ENCODE peak calls at places on chromosomes 6 and 20, in nine cellular contexts. One of them, this sample, is unnamed.

GRCh38 chr6:109183109-109183508 is 87.8 kb downstream of the CEP57L1 start:
- DNase-seq in CD8-positive, alpha-beta memory T cell: no peak
- DNase-seq in heart left ventricle: no peak
- DNase-seq in cardiac muscle cell: no peak
- DNase-seq in MM.1S: no peak
- DNase-seq in HCT116: no peak
- DNase-seq in neural progenitor cell: no peak
- DNase-seq in lower lobe of right lung: no peak
- DNase-seq in ovary: no peak
- DNase-seq in this sample: peak; percentile 18

GRCh38 chr6:23905301-23905700 is 220.7 kb upstream of the NRSN1 start:
- DNase-seq in MM.1S: no peak
- DNase-seq in lower lobe of right lung: no peak
- DNase-seq in ovary: no peak
- DNase-seq in neural progenitor cell: no peak
- DNase-seq in HCT116: no peak
- DNase-seq in heart left ventricle: no peak
- DNase-seq in CD8-positive, alpha-beta memory T cell: no peak
- DNase-seq in cardiac muscle cell: no peak
- DNase-seq in this sample: no peak

GRCh38 chr6:39466664-39467063 is 144.2 kb upstream of the KCNK16 start:
- DNase-seq in CD8-positive, alpha-beta memory T cell: no peak
- DNase-seq in heart left ventricle: no peak
- DNase-seq in HCT116: no peak
- DNase-seq in ovary: no peak
- DNase-seq in cardiac muscle cell: no peak
- DNase-seq in neural progenitor cell: no peak
- DNase-seq in MM.1S: no peak
- DNase-seq in lower lobe of right lung: no peak
- DNase-seq in this sample: peak; percentile 2

GRCh38 chr20:40422665-40423064 is 266.4 kb downstream of the MAFB start:
- DNase-seq in ovary: no peak
- DNase-seq in neural progenitor cell: no peak
- DNase-seq in heart left ventricle: no peak
- DNase-seq in lower lobe of right lung: no peak
- DNase-seq in CD8-positive, alpha-beta memory T cell: no peak
- DNase-seq in HCT116: no peak
- DNase-seq in MM.1S: no peak
- DNase-seq in cardiac muscle cell: no peak
- DNase-seq in this sample: no peak

GRCh38 chr6:36924131-36924530 is 30.4 kb upstream of the PI16 start:
- DNase-seq in cardiac muscle cell: no peak
- DNase-seq in HCT116: no peak
- DNase-seq in CD8-positive, alpha-beta memory T cell: no peak
- DNase-seq in MM.1S: no peak
- DNase-seq in lower lobe of right lung: no peak
- DNase-seq in ovary: no peak
- DNase-seq in neural progenitor cell: no peak
- DNase-seq in heart left ventricle: no peak
- DNase-seq in this sample: no peak

GRCh38 chr6:133184798-133185380 is 56.3 kb upstream of the EYA4 start:
- DNase-seq in HCT116: no peak
- DNase-seq in lower lobe of right lung: no peak
- DNase-seq in cardiac muscle cell: peak; percentile 57
- DNase-seq in neural progenitor cell: peak; percentile 29
- DNase-seq in heart left ventricle: no peak
- DNase-seq in MM.1S: peak; percentile 27
- DNase-seq in CD8-positive, alpha-beta memory T cell: no peak
- DNase-seq in ovary: no peak
- DNase-seq in this sample: peak; percentile 65

GRCh38 chr6:142763205-142763604 is 181.8 kb downstream of the HIVEP2 start:
- DNase-seq in MM.1S: no peak
- DNase-seq in HCT116: no peak
- DNase-seq in ovary: no peak
- DNase-seq in CD8-positive, alpha-beta memory T cell: no peak
- DNase-seq in lower lobe of right lung: no peak
- DNase-seq in neural progenitor cell: no peak
- DNase-seq in cardiac muscle cell: no peak
- DNase-seq in heart left ventricle: no peak
- DNase-seq in this sample: no peak

GRCh38 chr6:44800171-44800671 is 412.7 kb downstream of the CDC5L start:
- DNase-seq in cardiac muscle cell: peak; percentile 86
- DNase-seq in ovary: peak; percentile 35
- DNase-seq in lower lobe of right lung: no peak
- DNase-seq in MM.1S: no peak
- DNase-seq in HCT116: no peak
- DNase-seq in neural progenitor cell: peak; percentile 23
- DNase-seq in CD8-positive, alpha-beta memory T cell: no peak
- DNase-seq in heart left ventricle: no peak
- DNase-seq in this sample: peak; percentile 87

GRCh38 chr6:116034327-116034726 is 26.4 kb downstream of the FRK start:
- DNase-seq in cardiac muscle cell: peak; percentile 80
- DNase-seq in CD8-positive, alpha-beta memory T cell: no peak
- DNase-seq in HCT116: no peak
- DNase-seq in neural progenitor cell: no peak
- DNase-seq in MM.1S: no peak
- DNase-seq in heart left ventricle: no peak
- DNase-seq in lower lobe of right lung: no peak
- DNase-seq in ovary: no peak
- DNase-seq in this sample: no peak

GRCh38 chr6:102742033-102742432 is 1348.5 kb downstream of the GRIK2 start:
- DNase-seq in CD8-positive, alpha-beta memory T cell: no peak
- DNase-seq in ovary: no peak
- DNase-seq in lower lobe of right lung: no peak
- DNase-seq in HCT116: no peak
- DNase-seq in heart left ventricle: no peak
- DNase-seq in MM.1S: no peak
- DNase-seq in cardiac muscle cell: no peak
- DNase-seq in neural progenitor cell: no peak
- DNase-seq in this sample: no peak

GRCh38 chr6:142406131-142406530 is 104.3 kb downstream of the ADGRG6 start:
- DNase-seq in HCT116: no peak
- DNase-seq in MM.1S: no peak
- DNase-seq in heart left ventricle: no peak
- DNase-seq in CD8-positive, alpha-beta memory T cell: no peak
- DNase-seq in cardiac muscle cell: peak; percentile 33
- DNase-seq in neural progenitor cell: no peak
- DNase-seq in lower lobe of right lung: no peak
- DNase-seq in ovary: no peak
- DNase-seq in this sample: no peak

GRCh38 chr6:135458051-135458450 is 39.5 kb downstream of the AHI1 start:
- DNase-seq in lower lobe of right lung: no peak
- DNase-seq in HCT116: no peak
- DNase-seq in ovary: no peak
- DNase-seq in neural progenitor cell: no peak
- DNase-seq in MM.1S: no peak
- DNase-seq in CD8-positive, alpha-beta memory T cell: no peak
- DNase-seq in heart left ventricle: no peak
- DNase-seq in cardiac muscle cell: no peak
- DNase-seq in this sample: peak; percentile 48

GRCh38 chr20:33291830-33292355 is 8.9 kb downstream of the BPIFB1 start:
- DNase-seq in MM.1S: peak; percentile 28
- DNase-seq in heart left ventricle: no peak
- DNase-seq in neural progenitor cell: peak; percentile 78
- DNase-seq in cardiac muscle cell: peak; percentile 33
- DNase-seq in HCT116: peak; percentile 19
- DNase-seq in CD8-positive, alpha-beta memory T cell: peak; percentile 48
- DNase-seq in ovary: peak; percentile 36
- DNase-seq in lower lobe of right lung: peak; percentile 68
- DNase-seq in this sample: peak; percentile 53

GRCh38 chr20:53677447-53678314 is 84.0 kb upstream of the ZNF217 start:
- DNase-seq in lower lobe of right lung: peak; percentile 48
- DNase-seq in neural progenitor cell: peak; percentile 39
- DNase-seq in HCT116: no peak
- DNase-seq in heart left ventricle: peak; percentile 40
- DNase-seq in CD8-positive, alpha-beta memory T cell: no peak
- DNase-seq in cardiac muscle cell: peak; percentile 84
- DNase-seq in ovary: no peak
- DNase-seq in MM.1S: no peak
- DNase-seq in this sample: no peak

GRCh38 chr6:11785953-11786579 is 7.5 kb upstream of the ADTRP start:
- DNase-seq in heart left ventricle: no peak
- DNase-seq in HCT116: no peak
- DNase-seq in cardiac muscle cell: no peak
- DNase-seq in CD8-positive, alpha-beta memory T cell: no peak
- DNase-seq in lower lobe of right lung: no peak
- DNase-seq in neural progenitor cell: no peak
- DNase-seq in MM.1S: peak; percentile 7
- DNase-seq in ovary: no peak
- DNase-seq in this sample: no peak

GRCh38 chr6:33878541-33878940 is 74.7 kb upstream of the MLN start:
- DNase-seq in MM.1S: no peak
- DNase-seq in neural progenitor cell: no peak
- DNase-seq in heart left ventricle: no peak
- DNase-seq in CD8-positive, alpha-beta memory T cell: no peak
- DNase-seq in lower lobe of right lung: no peak
- DNase-seq in HCT116: no peak
- DNase-seq in cardiac muscle cell: no peak
- DNase-seq in ovary: no peak
- DNase-seq in this sample: no peak

GRCh38 chr6:52500268-52501129 is 76.4 kb downstream of the TRAM2 start:
- DNase-seq in HCT116: no peak
- DNase-seq in cardiac muscle cell: no peak
- DNase-seq in lower lobe of right lung: no peak
- DNase-seq in neural progenitor cell: no peak
- DNase-seq in MM.1S: no peak
- DNase-seq in ovary: no peak
- DNase-seq in CD8-positive, alpha-beta memory T cell: no peak
- DNase-seq in heart left ventricle: no peak
- DNase-seq in this sample: no peak

GRCh38 chr6:52497652-52498408 is 77.7 kb downstream of the EFHC1 start:
- DNase-seq in MM.1S: peak; percentile 91
- DNase-seq in HCT116: no peak
- DNase-seq in heart left ventricle: peak; percentile 70
- DNase-seq in neural progenitor cell: no peak
- DNase-seq in CD8-positive, alpha-beta memory T cell: no peak
- DNase-seq in cardiac muscle cell: no peak
- DNase-seq in lower lobe of right lung: peak; percentile 52
- DNase-seq in ovary: no peak
- DNase-seq in this sample: no peak

GRCh38 chr6:52498538-52499017 is 78.3 kb downstream of the TRAM2 start:
- DNase-seq in heart left ventricle: no peak
- DNase-seq in MM.1S: peak; percentile 85
- DNase-seq in CD8-positive, alpha-beta memory T cell: no peak
- DNase-seq in ovary: no peak
- DNase-seq in cardiac muscle cell: no peak
- DNase-seq in neural progenitor cell: no peak
- DNase-seq in lower lobe of right lung: no peak
- DNase-seq in HCT116: no peak
- DNase-seq in this sample: no peak

GRCh38 chr6:52499026-52499425 is 77.8 kb downstream of the TRAM2 start:
- DNase-seq in lower lobe of right lung: no peak
- DNase-seq in cardiac muscle cell: no peak
- DNase-seq in neural progenitor cell: peak; percentile 37
- DNase-seq in ovary: no peak
- DNase-seq in MM.1S: peak; percentile 35
- DNase-seq in CD8-positive, alpha-beta memory T cell: no peak
- DNase-seq in HCT116: no peak
- DNase-seq in heart left ventricle: no peak
- DNase-seq in this sample: no peak

GRCh38 chr6:52499681-52500239 is 77.1 kb downstream of the TRAM2 start:
- DNase-seq in cardiac muscle cell: no peak
- DNase-seq in CD8-positive, alpha-beta memory T cell: no peak
- DNase-seq in HCT116: no peak
- DNase-seq in heart left ventricle: peak; percentile 69
- DNase-seq in ovary: no peak
- DNase-seq in MM.1S: no peak
- DNase-seq in neural progenitor cell: no peak
- DNase-seq in lower lobe of right lung: no peak
- DNase-seq in this sample: no peak
- H3K36me3 ChIP-seq in cardiac muscle cell: no peaks in the 10 kb centered on the region
- H3K36me3 ChIP-seq in CD8-positive, alpha-beta memory T cell: no peaks in the 10 kb centered on the region
- H3K36me3 ChIP-seq in HCT116: peaks cover 8% of the 10 kb centered on the region
- H3K36me3 ChIP-seq in heart left ventricle: peaks cover 17% of the 10 kb centered on the region
- H3K36me3 ChIP-seq in ovary: no peaks in the 10 kb centered on the region
- H3K36me3 ChIP-seq in MM.1S: peaks cover 12% of the 10 kb centered on the region
- H3K36me3 ChIP-seq in neural progenitor cell: no peaks in the 10 kb centered on the region
- H3K36me3 ChIP-seq in lower lobe of right lung: peaks cover 18% of the 10 kb centered on the region
- H3K36me3 ChIP-seq in this sample: peaks cover 13% of the 10 kb centered on the region

DNA sequence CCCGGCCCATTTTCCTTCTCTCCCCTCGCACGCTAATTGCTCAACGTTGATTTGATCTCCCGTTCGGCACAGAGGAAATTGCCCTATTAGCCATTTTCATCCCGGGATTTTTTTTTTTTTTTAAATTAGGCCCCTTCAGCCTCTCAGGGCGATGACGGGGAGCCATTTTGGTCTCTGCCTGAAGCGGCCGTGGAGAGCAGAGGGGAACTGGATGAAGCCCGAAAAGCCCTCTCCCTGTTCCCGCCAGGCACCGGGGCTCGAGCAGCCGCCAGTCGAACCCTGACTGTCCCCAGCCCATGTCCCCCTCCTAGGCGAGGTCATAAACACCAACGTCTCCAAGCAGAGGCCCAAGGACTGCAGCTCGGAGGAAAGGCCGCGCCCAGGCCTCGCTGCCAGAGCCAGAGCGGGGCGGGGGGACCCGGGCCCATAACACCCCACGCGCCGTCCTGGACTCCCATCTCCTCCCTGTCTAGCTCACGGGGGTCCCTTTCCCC is 44.7 kb downstream of the MDFI start:
- DNase-seq in heart left ventricle: no peak
- DNase-seq in lower lobe of right lung: no peak
- DNase-seq in MM.1S: no peak
- DNase-seq in CD8-positive, alpha-beta memory T cell: no peak
- DNase-seq in HCT116: no peak
- DNase-seq in neural progenitor cell: no peak
- DNase-seq in ovary: no peak
- DNase-seq in cardiac muscle cell: peak; percentile 30
- DNase-seq in this sample: no peak
- H3K4me3 ChIP-seq in heart left ventricle: peak overlapping the region; percentile 63
- H3K4me3 ChIP-seq in lower lobe of right lung: peak overlapping the region; percentile 58
- H3K4me3 ChIP-seq in MM.1S: no peak overlapping the region
- H3K4me3 ChIP-seq in CD8-positive, alpha-beta memory T cell: peak overlapping the region; percentile 34
- H3K4me3 ChIP-seq in HCT116: no peak overlapping the region
- H3K4me3 ChIP-seq in neural progenitor cell: peak overlapping the region; percentile 19
- H3K4me3 ChIP-seq in ovary: peak overlapping the region; percentile 38
- H3K4me3 ChIP-seq in cardiac muscle cell: no peak overlapping the region
- H3K4me3 ChIP-seq in this sample: peak overlapping the region; percentile 31

GRCh38 chr20:5928831-5929715 is 21.3 kb downstream of the TRMT6 start:
- DNase-seq in MM.1S: no peak
- DNase-seq in heart left ventricle: no peak
- DNase-seq in lower lobe of right lung: no peak
- DNase-seq in neural progenitor cell: no peak
- DNase-seq in cardiac muscle cell: no peak
- DNase-seq in HCT116: no peak
- DNase-seq in ovary: no peak
- DNase-seq in CD8-positive, alpha-beta memory T cell: no peak
- DNase-seq in this sample: no peak
- H3K27ac ChIP-seq in MM.1S: no peak overlapping the region
- H3K27ac ChIP-seq in heart left ventricle: no peak overlapping the region
- H3K27ac ChIP-seq in lower lobe of right lung: no peak overlapping the region
- H3K27ac ChIP-seq in neural progenitor cell: no peak overlapping the region
- H3K27ac ChIP-seq in cardiac muscle cell: no peak overlapping the region
- H3K27ac ChIP-seq in HCT116: no peak overlapping the region
- H3K27ac ChIP-seq in ovary: no peak overlapping the region
- H3K27ac ChIP-seq in CD8-positive, alpha-beta memory T cell: no peak overlapping the region
- H3K27ac ChIP-seq in this sample: no peak overlapping the region

DNA sequence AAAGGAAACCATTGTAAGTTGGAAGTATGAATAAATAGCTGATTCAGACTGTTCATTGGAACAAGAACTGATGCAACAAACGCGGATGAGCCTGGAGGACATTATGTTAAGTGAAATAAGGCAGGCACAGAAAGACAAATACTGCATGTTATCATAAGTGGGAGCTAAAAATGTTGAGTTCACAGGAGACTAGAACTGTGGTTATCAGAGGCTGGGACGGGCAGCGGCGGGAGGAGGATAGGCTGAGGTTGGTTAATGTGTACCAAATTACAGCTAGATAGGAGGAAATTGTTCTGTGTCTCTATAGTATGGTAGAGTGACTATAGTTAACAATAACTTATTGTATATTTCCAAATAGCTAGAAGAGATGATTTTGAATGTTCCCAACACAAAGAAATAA is 40.8 kb downstream of the FAM229B start:
- DNase-seq in ovary: no peak
- DNase-seq in lower lobe of right lung: no peak
- DNase-seq in cardiac muscle cell: no peak
- DNase-seq in CD8-positive, alpha-beta memory T cell: no peak
- DNase-seq in MM.1S: no peak
- DNase-seq in heart left ventricle: no peak
- DNase-seq in neural progenitor cell: no peak
- DNase-seq in HCT116: no peak
- DNase-seq in this sample: no peak
- H3K36me3 ChIP-seq in ovary: no peaks in the 10 kb centered on the region
- H3K36me3 ChIP-seq in lower lobe of right lung: peaks cover 60% of the 10 kb centered on the region
- H3K36me3 ChIP-seq in cardiac muscle cell: peaks cover 88% of the 10 kb centered on the region
- H3K36me3 ChIP-seq in CD8-positive, alpha-beta memory T cell: no peaks in the 10 kb centered on the region
- H3K36me3 ChIP-seq in MM.1S: no peaks in the 10 kb centered on the region
- H3K36me3 ChIP-seq in heart left ventricle: peaks cover 79% of the 10 kb centered on the region
- H3K36me3 ChIP-seq in neural progenitor cell: no peaks in the 10 kb centered on the region
- H3K36me3 ChIP-seq in HCT116: no peaks in the 10 kb centered on the region
- H3K36me3 ChIP-seq in this sample: no peaks in the 10 kb centered on the region